ENCODE peak calls at places on chromosomes 4 and X, in ten cellular contexts. C is stomach, A is breast epithelium, D is upper lobe of left lung, Z is GM12878, M is vagina, W is HL-60, X is SK-N-SH, Q is prostate gland, E is suprapubic skin. L is an unnamed sample.

GRCh38 chrX:120727911-120728310 is 98.1 kb upstream of the C1GALT1C1 start:
- DNase-seq in E (no peak), C (no peak), Z (no peak), A (no peak), X (no peak), W (no peak), Q (no peak), M (no peak), D (no peak), L (no peak)

GRCh38 chr4:42425146-42426065 is 28.1 kb downstream of the SHISA3 start:
- DNase-seq in Q (no peak), C (no peak), X (no peak), W (no peak), E (no peak), D (no peak), Z (no peak), A (no peak), M (no peak), L (no peak)

GRCh38 chr4:85153221-85153620 is 186.7 kb upstream of the WDFY3 start:
- DNase-seq in C (no peak), Q (no peak), X (no peak), D (no peak), E (no peak), W (no peak), A (no peak), Z (no peak), M (no peak), L (no peak)

GRCh38 chr4:48509543-48509942 is 19.5 kb downstream of the ZAR1 start:
- DNase-seq in C (no peak), X (no peak), A (no peak), W (no peak), Z (no peak), Q (no peak), E (no peak), M (no peak), D (no peak), L (no peak)

GRCh38 chr4:7645956-7646355 is 211.2 kb upstream of the PSAPL1 start:
- DNase-seq in E (no peak), C (no peak), A (no peak), D (no peak), M (no peak), Z (no peak), Q (no peak), X (no peak), W (no peak), L (no peak)

GRCh38 chr4:118772149-118773081 is 63.5 kb downstream of the SEC24D start:
- DNase-seq in C (no peak), W (no peak), D (no peak), X (no peak), Z (no peak), M (no peak), Q (no peak), E (no peak), A (no peak), L (no peak)

GRCh38 chr4:1763550-1764080 is 29.5 kb upstream of the FGFR3 start:
- DNase-seq in Z (no peak), C (peak; percentile 37), D (no peak), A (no peak), X (peak; percentile 39), Q (no peak), E (no peak), W (peak; percentile 17), M (no peak), L (no peak)

GRCh38 chrX:140088438-140088837 is 123.1 kb upstream of the CXorf66 start:
- DNase-seq in M (no peak), C (no peak), Z (no peak), X (no peak), W (no peak), A (no peak), Q (no peak), D (no peak), E (no peak), L (no peak)

GRCh38 chr4:125266901-125267601 is 47.7 kb upstream of the FAT4 start:
- DNase-seq in Z (no peak), E (no peak), M (no peak), D (no peak), C (no peak), W (no peak), X (no peak), Q (no peak), A (no peak), L (no peak)

GRCh38 chrX:8284131-8284530 is 113.1 kb upstream of the VCX2 start:
- DNase-seq in X (no peak), C (no peak), M (no peak), A (no peak), Z (no peak), Q (no peak), D (peak; percentile 21), W (no peak), E (no peak), L (no peak)

GRCh38 chrX:111041018-111041462 is 55.0 kb upstream of the PAK3 start:
- DNase-seq in Q (no peak), E (no peak), C (no peak), W (peak; percentile 71), A (no peak), D (no peak), M (no peak), X (no peak), Z (no peak), L (no peak)

GRCh38 chrX:148426467-148426866 is 74.0 kb upstream of the AFF2 start:
- DNase-seq in E (no peak), M (no peak), C (no peak), A (no peak), X (no peak), W (no peak), Q (no peak), Z (no peak), D (no peak), L (no peak)

GRCh38 chrX:119853449-119853848 is 686 bp upstream of the UPF3B start:
- DNase-seq in E (no peak), Z (no peak), C (no peak), A (no peak), Q (no peak), W (no peak), M (no peak), D (no peak), X (no peak), L (no peak)

GRCh38 chr4:159210975-159211374 is 108.1 kb downstream of the RAPGEF2 start:
- DNase-seq in X (no peak), M (no peak), W (no peak), A (no peak), D (no peak), Z (no peak), E (no peak), C (no peak), Q (no peak), L (no peak)

GRCh38 chr4:155228713-155229112 is 20.3 kb downstream of the NPY2R start:
- DNase-seq in M (no peak), X (no peak), C (no peak), W (no peak), Q (no peak), D (no peak), A (no peak), E (no peak), Z (no peak), L (no peak)

GRCh38 chr4:177041356-177041755 is 248.6 kb upstream of the VEGFC start:
- DNase-seq in W (no peak), Z (no peak), X (no peak), M (no peak), E (no peak), Q (no peak), A (no peak), D (no peak), C (no peak), L (no peak)

GRCh38 chr4:34010703-34011102 is 2233.6 kb downstream of the ARAP2 start:
- DNase-seq in Q (no peak), X (peak; percentile 37), A (no peak), Z (no peak), C (no peak), E (no peak), M (no peak), D (no peak), W (no peak), L (no peak)
- TF ChIP-seq CTCF in Q (no peak), X (no peak), A (no peak), Z (no peak), C (no peak), E (no peak), M (no peak), D (no peak), W (no peak), L (no peak)

GRCh38 chrX:25726539-25726938 is 411.6 kb upstream of the MAGEB18 start:
- DNase-seq in A (no peak), W (no peak), Q (no peak), E (no peak), D (peak; percentile 24), M (no peak), C (no peak), Z (no peak), X (no peak), L (no peak)
- H3K4me3 ChIP-seq in A (no peak overlapping the region), W (no peak overlapping the region), Q (no peak overlapping the region), E (no peak overlapping the region), D (no peak overlapping the region), M (no peak overlapping the region), C (no peak overlapping the region), Z (no peak overlapping the region), X (no peak overlapping the region), L (no peak overlapping the region)

GRCh38 chr4:129545599-129546278 is 449.8 kb downstream of the C4orf33 start:
- DNase-seq in D (peak; percentile 80), W (no peak), A (no peak), C (peak; percentile 26), Z (no peak), Q (peak; percentile 41), M (no peak), X (no peak), E (no peak), L (peak; percentile 91)
- TF ChIP-seq POLR2AphosphoS5 in D (peak; percentile 55), W (no peak), A (no peak), C (no peak), Z (no peak), Q (no peak), M (no peak), X (no peak), E (no peak), L (peak; percentile 80)

GRCh38 chr4:185209031-185209851 is at the start of gene SNX25:
- DNase-seq in C (peak; percentile 89), M (no peak), E (peak; percentile 91), W (peak; percentile 39), D (peak; percentile 93), X (peak; percentile 94), Q (peak; percentile 89), A (peak; percentile 85), Z (no peak), L (peak; percentile 92)
- TF ChIP-seq CTCF in C (no peak), M (no peak), E (no peak), W (no peak), D (no peak), X (peak; percentile 11), Q (no peak), A (no peak), Z (no peak), L (no peak)

DNA sequence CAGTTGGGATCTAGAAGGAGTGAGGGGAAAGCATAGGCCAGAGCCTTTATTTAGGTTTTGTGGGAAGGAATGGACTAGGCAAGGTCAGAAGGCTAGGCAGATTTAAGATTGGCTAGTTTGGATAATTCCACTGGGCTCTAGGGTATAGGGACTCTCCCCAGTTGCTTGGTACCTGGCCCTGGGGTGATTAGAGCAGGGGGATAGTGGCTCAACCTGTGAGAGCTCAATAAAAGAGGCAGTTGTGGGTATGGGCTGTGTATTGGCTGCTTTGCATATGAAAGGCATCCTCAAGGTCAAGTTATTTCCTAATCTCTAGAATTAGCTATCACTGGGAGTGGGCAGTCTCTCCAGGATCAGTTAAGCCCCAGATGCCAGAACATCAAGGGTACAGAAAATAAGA is 61.3 kb downstream of the ZNF81 start:
- DNase-seq in Z (no peak), M (no peak), Q (no peak), W (no peak), D (no peak), C (no peak), E (no peak), X (no peak), A (no peak), L (no peak)
- H3K4me3 ChIP-seq in Z (no peak overlapping the region), M (no peak overlapping the region), Q (no peak overlapping the region), W (no peak overlapping the region), D (no peak overlapping the region), C (no peak overlapping the region), E (no peak overlapping the region), X (no peak overlapping the region), A (no peak overlapping the region), L (no peak overlapping the region)

L was measured in sigmoid colon.